ENCODE peak calls at places on chromosomes 16 and 17, in four cellular contexts. M, C, T and W are unnamed samples.

GRCh38 chr16:49940464-49941224 is 84.4 kb upstream of the CNEP1R1 start:
- DNase-seq in M (peak), C (no peak), T (no peak), W (no peak)

GRCh38 chr17:50845260-50846147 is 10.1 kb downstream of the WFIKKN2 start:
- DNase-seq in M (peak), C (no peak), T (peak), W (no peak)

GRCh38 chr16:83138976-83139690 is 512.4 kb downstream of the CDH13 start:
- DNase-seq in M (no peak), C (no peak), T (no peak), W (no peak)

GRCh38 chr16:27370318-27370717 is 31.7 kb upstream of the IL21R start:
- DNase-seq in M (no peak), C (no peak), T (no peak), W (no peak)

GRCh38 chr17:42438600-42439567 is 15.8 kb upstream of the CAVIN1 start:
- DNase-seq in M (no peak), C (no peak), T (no peak), W (no peak)

GRCh38 chr17:72222571-72222970 is 101.8 kb downstream of the SOX9 start:
- DNase-seq in M (no peak), C (no peak), T (no peak), W (no peak)

GRCh38 chr17:40122944-40123810 is 1.4 kb downstream of the MSL1 start:
- DNase-seq in M (no peak), C (peak), T (peak), W (no peak)

GRCh38 chr17:21689604-21690003 is 2.7 kb upstream of the KCNJ18 start:
- DNase-seq in M (peak), C (peak), T (peak), W (no peak)

GRCh38 chr16:2473999-2474876 is 689 bp upstream of the TBC1D24 start:
- DNase-seq in M (no peak), C (no peak), T (peak), W (no peak)

GRCh38 chr17:2709173-2709661 is 2.3 kb downstream of the CLUH start:
- DNase-seq in M (peak), C (no peak), T (peak), W (no peak)
- H3K4me3 ChIP-seq in M (no peak), C (no peak), T (peak), W (peak)

DNA sequence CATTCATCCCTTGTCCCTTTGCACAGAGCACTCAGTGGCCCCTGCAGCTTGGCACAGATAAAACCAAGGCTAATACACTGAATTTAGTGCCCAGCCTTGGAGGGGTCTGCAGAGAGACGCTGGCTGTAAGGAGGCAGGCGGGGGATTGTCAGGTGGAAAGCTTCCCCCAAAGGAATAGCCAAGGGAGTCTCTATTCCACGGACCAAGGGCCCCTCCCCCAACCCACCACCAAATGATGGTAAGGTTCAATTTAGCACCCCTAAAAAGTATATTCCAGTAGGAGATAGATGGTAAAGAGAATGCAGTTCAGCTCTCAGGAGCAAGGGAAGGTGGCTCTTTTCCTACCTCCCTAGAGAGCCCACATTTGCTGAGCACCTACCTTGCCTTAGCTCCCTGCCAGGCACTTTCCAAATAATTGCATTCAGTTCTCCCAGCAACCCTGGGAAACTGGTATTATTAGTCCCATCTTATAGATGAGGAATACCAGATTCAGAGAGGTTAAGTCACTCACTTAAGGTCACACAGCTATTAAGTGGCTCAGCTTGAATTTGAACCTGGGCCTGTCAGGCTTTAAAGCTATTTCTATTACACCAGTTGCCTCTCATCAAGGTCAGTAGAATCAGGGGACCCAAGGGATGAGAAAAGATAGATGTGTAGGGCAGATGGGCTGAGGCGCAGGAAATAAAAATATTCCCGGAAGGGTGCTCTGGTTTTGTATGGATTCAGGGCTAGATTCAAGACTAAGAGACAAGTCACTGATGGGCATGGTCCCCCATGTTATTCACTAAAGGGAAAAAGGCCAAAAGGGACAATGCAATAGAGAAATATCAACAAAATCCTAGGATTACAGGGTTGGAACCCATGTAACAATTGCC is 20.0 kb upstream of the ZFHX3 start:
- DNase-seq in M (peak), C (no peak), T (no peak), W (no peak)
- H3K27ac ChIP-seq in M (peak), C (no peak), T (peak), W (peak)

GRCh38 chr16:82038941-82039340 is 3.9 kb downstream of the HSD17B2 start:
- DNase-seq in M (no peak), C (no peak), T (no peak), W (no peak)

GRCh38 chr16:82037666-82038065 is 2.6 kb downstream of the HSD17B2 start:
- DNase-seq in M (no peak), C (no peak), T (no peak), W (no peak)

GRCh38 chr16:82034981-82035612 is at the start of gene HSD17B2:
- DNase-seq in M (no peak), C (no peak), T (peak), W (no peak)

GRCh38 chr16:82040296-82040695 is 5.2 kb downstream of the HSD17B2 start:
- DNase-seq in M (no peak), C (no peak), T (no peak), W (no peak)

GRCh38 chr16:82037251-82037650 is 2.2 kb downstream of the HSD17B2 start:
- DNase-seq in M (no peak), C (no peak), T (no peak), W (no peak)
- H3K4me3 ChIP-seq in M (no peak), C (no peak), T (no peak), W (no peak)

GRCh38 chr16:78768723-78769122 is 669.3 kb downstream of the WWOX start:
- DNase-seq in M (no peak), C (no peak), T (no peak), W (no peak)

GRCh38 chr16:78770353-78771091 is 671.1 kb downstream of the WWOX start:
- DNase-seq in M (peak), C (peak), T (peak), W (no peak)

GRCh38 chr16:78768226-78768625 is 668.8 kb downstream of the WWOX start:
- DNase-seq in M (no peak), C (no peak), T (no peak), W (no peak)

GRCh38 chr16:78775161-78775561 is 675.7 kb downstream of the WWOX start:
- DNase-seq in M (no peak), C (no peak), T (no peak), W (no peak)

DNA sequence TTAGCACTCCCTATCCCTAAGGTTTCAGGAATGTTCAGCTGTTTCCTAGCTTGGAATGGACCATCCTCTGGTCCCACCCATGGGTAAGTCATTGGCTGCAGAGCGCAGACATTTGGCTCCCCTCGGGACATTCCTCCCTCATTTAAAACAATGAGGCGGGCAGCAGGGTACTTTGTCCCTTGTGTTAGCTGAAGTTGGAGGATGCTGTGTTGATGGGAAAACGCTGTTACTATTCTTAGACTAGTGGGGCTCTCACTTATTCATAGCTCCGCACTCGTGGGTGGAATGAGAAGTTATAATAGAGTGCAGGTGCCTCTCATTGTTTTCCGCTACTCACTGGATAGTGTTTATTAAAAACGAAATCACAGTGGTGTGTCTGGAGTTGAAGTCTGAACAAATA is 673.9 kb downstream of the WWOX start:
- DNase-seq in M (no peak), C (no peak), T (no peak), W (no peak)
- H3K27ac ChIP-seq in M (no peak), C (no peak), T (no peak), W (no peak)

GRCh38 chr17:32356378-32356743 is 6.4 kb downstream of the ZNF207 start:
- DNase-seq in M (no peak), C (no peak), T (no peak), W (no peak)

GRCh38 chr17:32356750-32357149 is 6.8 kb downstream of the ZNF207 start:
- DNase-seq in M (no peak), C (no peak), T (no peak), W (no peak)

GRCh38 chr17:32350662-32351418 is 883 bp downstream of the ZNF207 start:
- DNase-seq in M (no peak), C (no peak), T (peak), W (no peak)

GRCh38 chr17:32357615-32358014 is 7.7 kb downstream of the ZNF207 start:
- DNase-seq in M (no peak), C (no peak), T (no peak), W (no peak)

DNA sequence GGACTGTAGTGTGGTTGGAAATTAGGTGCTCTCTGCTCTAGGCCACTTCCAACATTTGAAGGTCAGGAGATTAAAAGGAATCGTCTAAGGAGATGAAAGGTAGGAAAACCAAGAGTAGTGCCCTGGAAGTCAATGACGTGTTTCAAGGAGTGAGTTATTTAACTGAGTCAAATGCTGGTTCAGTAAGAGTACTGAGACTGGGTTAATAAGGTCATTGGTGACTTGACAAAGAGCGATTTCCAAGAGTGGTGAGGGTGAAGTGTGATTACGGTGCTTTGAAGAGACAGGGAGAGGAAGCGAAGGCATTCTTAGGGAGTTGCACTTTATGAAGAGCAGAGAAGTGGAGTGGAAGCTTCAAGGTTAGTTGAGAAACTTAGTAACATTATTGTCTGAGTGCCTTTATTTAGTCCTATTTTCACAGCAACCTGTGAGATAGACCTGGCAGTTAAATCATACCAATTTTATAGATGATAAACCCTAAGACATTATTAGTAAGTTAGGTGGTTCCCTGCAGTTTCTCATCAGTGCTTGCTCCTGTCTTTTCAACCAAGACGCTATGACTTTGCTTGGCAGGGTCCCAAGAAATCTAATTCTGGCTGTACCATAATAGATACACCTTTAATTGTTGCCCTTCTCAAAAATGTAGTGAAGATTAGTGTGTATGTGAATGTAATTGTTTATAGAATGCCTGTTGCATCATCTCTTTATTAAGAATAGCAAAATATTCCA is 5.9 kb downstream of the ZNF207 start:
- DNase-seq in M (no peak), C (no peak), T (no peak), W (no peak)
- H3K4me3 ChIP-seq in M (no peak), C (no peak), T (no peak), W (no peak)

DNA sequence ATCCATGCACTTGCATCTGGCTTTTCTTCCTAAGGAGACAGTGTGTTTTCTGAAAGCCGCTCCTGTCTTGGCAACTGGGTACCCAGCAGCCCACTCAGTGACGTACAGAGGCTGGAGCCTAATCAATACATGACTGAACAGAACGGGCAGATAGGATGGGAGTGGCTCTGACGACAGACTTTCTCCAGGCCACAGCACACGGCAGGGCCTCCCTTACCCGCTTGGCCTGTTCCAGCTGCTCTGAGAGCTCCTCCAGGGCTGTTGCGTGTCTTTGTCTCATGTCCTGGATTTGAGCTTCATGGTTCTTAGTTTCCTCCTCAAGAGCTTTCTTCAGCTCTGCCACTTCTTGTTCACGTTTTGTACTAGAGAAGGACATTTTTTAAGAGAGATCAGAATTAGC is 64.9 kb downstream of the NDEL1 start:
- DNase-seq in M (no peak), C (no peak), T (no peak), W (no peak)
- H3K27ac ChIP-seq in M (no peak), C (no peak), T (no peak), W (no peak)

DNA sequence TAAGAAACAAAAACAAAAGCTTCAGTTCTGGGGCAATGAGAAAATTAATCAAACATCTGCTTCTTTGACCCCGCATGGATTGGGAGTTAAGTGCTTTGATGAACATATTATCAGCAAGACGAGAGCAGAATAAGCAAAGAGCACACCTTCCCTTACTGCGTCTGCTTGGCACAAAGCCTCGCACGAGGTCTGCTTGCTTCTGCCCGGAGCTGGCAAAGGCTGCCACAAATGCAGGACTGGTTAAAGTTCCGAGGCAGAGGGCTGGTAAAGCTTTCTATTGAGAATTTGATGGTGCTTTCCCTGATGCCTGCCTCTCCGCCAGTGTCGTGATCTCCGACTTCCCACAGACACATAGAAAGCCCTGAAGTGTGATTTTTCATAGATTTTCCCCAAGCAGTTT is 17.0 kb downstream of the VAT1L start:
- DNase-seq in M (no peak), C (no peak), T (no peak), W (no peak)
- H3K4me3 ChIP-seq in M (no peak), C (no peak), T (no peak), W (no peak)

GRCh38 chr17:79796570-79797491 is at the start of gene CBX8:
- DNase-seq in M (peak), C (peak), T (peak), W (peak)

GRCh38 chr17:79795795-79796569 is 895 bp downstream of the CBX8 start:
- DNase-seq in M (no peak), C (no peak), T (no peak), W (no peak)

GRCh38 chr17:79793924-79794304 is 3.0 kb downstream of the CBX8 start:
- DNase-seq in M (no peak), C (no peak), T (no peak), W (no peak)

GRCh38 chr17:79792984-79793923 is 3.6 kb downstream of the CBX8 start:
- DNase-seq in M (no peak), C (peak), T (no peak), W (no peak)

DNA sequence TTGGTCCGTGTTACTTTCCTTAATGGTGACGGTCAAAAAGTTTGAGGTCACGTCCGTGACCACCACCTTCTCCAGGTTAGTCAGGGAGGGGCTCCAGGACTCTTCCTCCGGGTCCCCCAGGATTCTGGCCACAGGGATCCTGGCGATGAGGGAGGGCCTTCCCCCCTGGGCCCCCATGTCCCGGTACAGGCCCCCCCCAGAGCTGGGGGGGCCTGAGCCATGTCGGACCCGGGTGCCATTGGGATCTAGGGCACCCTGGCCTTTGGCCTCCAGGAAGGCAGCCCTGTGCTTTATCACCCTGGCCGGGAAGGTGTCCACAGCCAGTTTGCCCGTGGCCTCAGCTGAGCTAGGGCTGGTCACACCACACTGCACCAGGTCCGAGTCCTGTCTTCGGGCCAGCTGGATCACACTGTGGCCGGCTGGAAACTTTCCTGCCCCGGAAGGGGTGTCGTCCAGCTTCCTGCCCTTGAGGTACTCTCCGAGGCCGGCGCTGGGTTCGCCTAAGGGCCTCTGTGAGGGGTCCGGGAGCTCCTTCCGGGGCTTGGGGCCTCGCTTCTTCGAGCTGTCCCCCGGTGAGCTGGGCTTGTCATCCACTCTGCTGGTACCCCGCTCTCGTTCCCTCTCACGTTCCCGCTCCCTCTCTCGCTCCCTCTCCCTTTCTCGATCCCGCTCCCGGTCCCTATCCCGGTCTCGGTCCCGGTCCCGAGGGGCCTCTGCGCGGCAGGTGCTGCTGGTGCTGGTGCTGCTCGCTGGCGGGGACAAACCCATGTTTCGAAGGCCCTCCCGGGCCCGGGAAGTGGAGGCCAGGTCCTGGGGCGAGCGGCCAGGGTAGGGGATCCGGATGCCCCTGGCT is 2.0 kb downstream of the CBX8 start:
- DNase-seq in M (no peak), C (no peak), T (no peak), W (no peak)
- H3K27ac ChIP-seq in M (peak), C (no peak), T (no peak), W (no peak)

DNA sequence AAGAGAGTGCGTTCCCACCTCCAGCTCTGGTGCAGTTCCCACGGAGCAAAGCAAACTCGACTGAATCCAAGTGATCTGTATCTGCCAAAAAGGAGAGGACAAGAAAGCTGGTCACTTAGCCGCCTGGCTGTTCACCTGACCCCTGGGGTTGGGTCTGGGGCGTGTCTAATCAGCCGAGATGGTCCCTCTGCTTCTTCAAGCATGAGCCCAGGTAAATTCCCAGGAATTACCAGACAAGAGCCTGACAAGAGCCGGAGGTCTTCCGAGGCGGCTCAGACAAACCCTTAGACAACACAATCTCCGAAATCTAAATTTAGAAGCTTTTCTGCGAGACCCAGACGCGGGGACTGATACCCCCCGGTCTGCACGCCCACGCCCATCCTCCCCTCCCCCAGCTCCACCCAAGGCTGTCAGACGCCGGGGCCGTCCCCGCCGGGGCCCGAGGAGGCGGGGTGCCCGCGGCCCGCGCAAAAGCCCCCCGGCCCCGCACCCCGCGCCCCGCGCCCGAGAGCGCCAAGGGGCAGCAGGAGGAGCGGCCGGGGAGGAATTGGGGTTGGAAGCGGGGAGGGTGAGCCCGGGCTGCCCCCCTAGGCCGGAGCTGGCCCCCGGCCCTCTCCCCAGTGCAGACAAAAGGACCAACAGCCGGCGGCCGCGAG is 661 bp downstream of the ZNF821 start:
- DNase-seq in M (peak), C (peak), T (peak), W (no peak)
- H3K4me3 ChIP-seq in M (peak), C (peak), T (peak), W (peak)